ENCODE peak calls at places on chromosomes 6 and 20, in five cellular contexts. W is OCI-LY7, I is cardiac muscle cell, K is tibial nerve, U is neuronal stem cell. P is an unnamed sample.

GRCh38 chr6:140566706-140567330 is 1192.4 kb upstream of the CITED2 start:
- DNase-seq in W (no peak), I (peak), U (no peak), K (no peak), P (no peak)

GRCh38 chr20:24277196-24277595 is 192.2 kb upstream of the SYNDIG1 start:
- DNase-seq in K (no peak), W (no peak), U (no peak), I (no peak), P (no peak)

GRCh38 chr6:99993146-99993532 is 884 bp downstream of the MCHR2 start:
- DNase-seq in U (no peak), I (no peak), W (no peak), K (no peak), P (no peak)

GRCh38 chr6:34919651-34920050 is 30.6 kb downstream of the ANKS1A start:
- DNase-seq in K (no peak), I (no peak), U (no peak), W (no peak), P (no peak)

GRCh38 chr6:34671801-34672656 is 24.5 kb downstream of the ILRUN start:
- DNase-seq in U (no peak), I (no peak), W (peak), K (no peak), P (peak)

GRCh38 chr6:111484655-111484974 is 1.6 kb upstream of the REV3L start:
- DNase-seq in K (no peak), W (peak), I (no peak), U (no peak), P (no peak)

GRCh38 chr6:50030777-50031562 is 9.2 kb upstream of the DEFB110 start:
- DNase-seq in K (no peak), I (peak), W (no peak), U (peak), P (no peak)

GRCh38 chr6:139376604-139377218 is 2.3 kb upstream of the CITED2 start:
- DNase-seq in U (no peak), W (no peak), I (peak), K (peak), P (peak)

GRCh38 chr6:64691069-64691468 is 1016.0 kb downstream of the EYS start:
- DNase-seq in I (no peak), U (no peak), W (no peak), K (no peak), P (no peak)

GRCh38 chr20:40960101-40960500 is 68.5 kb upstream of the TOP1 start:
- DNase-seq in U (no peak), W (no peak), K (no peak), I (no peak), P (no peak)

GRCh38 chr6:26198626-26199056 is 111.4 kb downstream of the HFE start:
- DNase-seq in U (no peak), W (no peak), K (no peak), I (no peak), P (no peak)

GRCh38 chr20:61296629-61297019 is 44.6 kb downstream of the CDH4 start:
- DNase-seq in I (no peak), K (no peak), U (no peak), W (no peak), P (no peak)

GRCh38 chr20:59300341-59301081 is at the start of gene EDN3:
- DNase-seq in U (no peak), I (no peak), K (no peak), W (no peak), P (no peak)

GRCh38 chr20:59299961-59300340 is 460 bp upstream of the EDN3 start:
- DNase-seq in I (no peak), U (no peak), W (no peak), K (no peak), P (no peak)

GRCh38 chr20:59305898-59306640 is 5.7 kb downstream of the EDN3 start:
- DNase-seq in K (no peak), W (no peak), I (no peak), U (no peak), P (no peak)

GRCh38 chr20:59297641-59298040 is 2.8 kb upstream of the EDN3 start:
- DNase-seq in U (no peak), K (no peak), W (no peak), I (no peak), P (no peak)

DNA sequence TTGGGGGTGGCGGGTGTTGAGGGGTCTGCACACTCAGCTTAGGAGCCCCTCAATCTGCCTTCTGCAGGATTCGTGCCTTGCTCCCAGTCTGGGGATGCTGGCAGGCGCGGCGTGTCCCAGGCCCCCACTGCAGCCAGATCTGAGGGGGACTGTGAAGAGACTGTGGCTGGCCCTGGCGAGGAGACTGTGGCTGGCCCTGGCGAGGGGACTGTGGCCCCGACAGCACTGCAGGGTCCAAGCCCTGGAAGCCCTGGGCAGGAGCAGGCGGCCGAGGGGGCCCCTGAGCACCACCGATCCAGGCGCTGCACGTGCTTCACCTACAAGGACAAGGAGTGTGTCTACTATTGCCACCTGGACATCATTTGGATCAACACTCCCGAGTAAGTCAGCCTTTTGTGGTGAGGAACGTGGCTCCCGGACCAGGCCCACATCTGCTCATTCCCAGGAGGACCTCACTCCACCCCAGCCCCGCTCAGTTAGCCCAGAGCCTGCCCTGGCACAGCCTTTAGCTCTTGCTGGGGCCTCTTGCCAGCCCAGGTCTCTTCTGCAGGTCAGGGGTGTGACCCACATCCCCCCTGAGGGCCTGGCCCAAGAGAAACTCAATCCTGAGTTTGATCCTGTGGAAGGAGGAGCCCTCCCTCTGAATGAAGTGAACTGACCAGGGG is 1.1 kb downstream of the EDN3 start:
- DNase-seq in W (no peak), K (no peak), U (no peak), I (no peak), P (no peak)
- H3K27ac ChIP-seq in W (no peak), K (no peak), U (no peak), I (no peak), P (no peak)

DNA sequence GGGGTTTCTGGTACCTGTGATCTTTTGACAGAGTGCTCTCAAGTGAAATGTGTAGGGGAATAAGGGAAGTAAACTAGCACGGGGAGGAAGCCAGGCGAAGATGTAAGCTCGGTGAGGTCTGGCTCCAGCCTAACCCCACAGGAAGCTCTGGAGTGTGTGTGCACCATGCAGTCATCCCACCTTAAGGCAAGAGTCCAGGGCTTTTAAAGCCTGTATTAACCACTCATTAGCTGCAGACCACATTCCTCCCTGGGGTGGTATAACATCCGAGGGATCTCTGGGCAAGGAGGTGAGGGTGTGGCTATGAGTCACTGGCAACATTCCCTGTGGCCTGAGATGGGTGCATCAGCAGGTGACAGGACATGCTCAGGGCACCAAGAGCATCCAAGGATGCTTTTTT is 12.5 kb upstream of the RANBP9 start:
- DNase-seq in I (no peak), U (no peak), W (no peak), K (no peak), P (no peak)
- H3K4me3 ChIP-seq in I (no peak), U (no peak), W (no peak), K (no peak), P (no peak)

DNA sequence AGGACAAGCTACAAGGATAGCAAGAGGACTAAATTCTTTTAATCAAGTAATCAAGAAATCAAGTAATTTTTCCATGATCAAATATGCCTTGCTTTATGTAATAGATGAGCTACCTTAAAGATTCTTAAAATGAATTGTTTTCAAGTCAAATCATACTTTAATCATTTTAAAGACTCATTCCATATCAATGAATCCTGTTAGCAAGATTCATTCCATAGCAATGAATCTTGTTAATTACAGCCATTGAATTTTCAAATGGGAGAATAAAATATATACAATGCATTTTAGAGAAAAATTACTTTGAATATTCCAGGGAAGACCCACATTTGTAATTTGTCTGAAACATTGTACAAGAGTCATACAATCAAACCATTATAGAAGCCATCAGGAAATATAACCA is 145.7 kb downstream of the RFX6 start:
- DNase-seq in K (no peak), W (no peak), I (no peak), U (no peak), P (no peak)
- H3K27ac ChIP-seq in K (no peak), W (no peak), I (no peak), U (no peak), P (no peak)

GRCh38 chr6:39217177-39217864 is 12.0 kb downstream of the KCNK5 start:
- DNase-seq in W (no peak), K (no peak), U (no peak), I (no peak), P (no peak)

GRCh38 chr6:39214846-39215639 is 14.2 kb downstream of the KCNK5 start:
- DNase-seq in W (no peak), K (no peak), I (no peak), U (no peak), P (peak)

GRCh38 chr6:39213195-39213920 is 15.9 kb downstream of the KCNK5 start:
- DNase-seq in K (no peak), U (no peak), W (no peak), I (no peak), P (no peak)

GRCh38 chr6:39215640-39216158 is 13.6 kb downstream of the KCNK5 start:
- DNase-seq in K (no peak), U (no peak), I (no peak), W (no peak), P (no peak)

GRCh38 chr6:39214120-39214813 is 15.0 kb downstream of the KCNK5 start:
- DNase-seq in U (no peak), I (no peak), W (no peak), K (no peak), P (no peak)
- H3K4me3 ChIP-seq in U (no peak), I (no peak), W (no peak), K (no peak), P (no peak)

P was measured in right cardiac atrium.